ENCODE peak calls at places on chromosomes 1 and 21, in five cellular contexts. V is CD8-positive, alpha-beta T cell; R is effector memory CD4-positive, alpha-beta T cell; P is hepatocyte; B is GM23338. S is an unnamed sample.

GRCh38 chr1:101820080-101820479 is 176.6 kb downstream of the OLFM3 start:
- DNase-seq in V (no peak), R (no peak), P (peak), B (peak), S (no peak)

GRCh38 chr1:204288061-204288588 is 71.6 kb downstream of the PLEKHA6 start:
- DNase-seq in V (no peak), R (no peak), P (peak), B (peak), S (no peak)

GRCh38 chr1:22096036-22096435 is 43.5 kb downstream of the CDC42 start:
- DNase-seq in V (no peak), R (no peak), P (no peak), B (no peak), S (no peak)

GRCh38 chr1:21814241-21814918 is 2.3 kb downstream of the LDLRAD2 start:
- DNase-seq in V (no peak), R (no peak), P (peak), B (peak), S (no peak)

GRCh38 chr1:55195523-55196233 is 19.5 kb downstream of the USP24 start:
- DNase-seq in V (no peak), R (no peak), P (no peak), B (no peak), S (no peak)

GRCh38 chr1:64934115-64934880 is 32.1 kb downstream of the JAK1 start:
- DNase-seq in V (no peak), R (no peak), P (peak), B (no peak), S (no peak)

GRCh38 chr21:26966360-26966977 is 419 bp downstream of the ADAMTS5 start:
- DNase-seq in V (no peak), R (no peak), P (peak), B (peak), S (no peak)

GRCh38 chr1:209375681-209376360 is 207.7 kb upstream of the CAMK1G start:
- DNase-seq in V (no peak), R (no peak), P (no peak), B (peak), S (no peak)

GRCh38 chr1:58584082-58584895 is 7.2 kb upstream of the TACSTD2 start:
- DNase-seq in V (no peak), R (no peak), P (peak), B (peak), S (no peak)

GRCh38 chr21:43884861-43885370 is 19.9 kb downstream of the AGPAT3 start:
- DNase-seq in V (no peak), R (no peak), P (no peak), B (no peak), S (no peak)

GRCh38 chr1:6902153-6902552 is 116.9 kb downstream of the CAMTA1 start:
- DNase-seq in V (no peak), R (no peak), P (no peak), B (no peak), S (no peak)

GRCh38 chr1:88935522-88936222 is 44.3 kb upstream of the GTF2B start:
- DNase-seq in V (no peak), R (no peak), P (peak), B (peak), S (no peak)

GRCh38 chr1:39142394-39143060 is 62.0 kb upstream of the MACF1 start:
- DNase-seq in V (no peak), R (no peak), P (peak), B (peak), S (no peak)

GRCh38 chr1:107895403-107896181 is 69.4 kb downstream of the VAV3 start:
- DNase-seq in V (no peak), R (no peak), P (no peak), B (no peak), S (no peak)

GRCh38 chr21:36027352-36027751 is 33.0 kb downstream of the SETD4 start:
- DNase-seq in V (no peak), R (no peak), P (no peak), B (no peak), S (no peak)

GRCh38 chr1:59879556-59879955 is 47.0 kb downstream of the CYP2J2 start:
- DNase-seq in V (peak), R (no peak), P (peak), B (peak), S (no peak)

GRCh38 chr1:227788279-227789041 is 27.0 kb upstream of the PRSS38 start:
- DNase-seq in V (no peak), R (no peak), P (peak), B (peak), S (no peak)

GRCh38 chr1:32813941-32814739 is 3.0 kb downstream of the YARS1 start:
- DNase-seq in V (no peak), R (no peak), P (no peak), B (no peak), S (no peak)

GRCh38 chr1:76035053-76035452 is 39.5 kb upstream of the ST6GALNAC3 start:
- DNase-seq in V (peak), R (no peak), P (peak), B (no peak), S (no peak)

GRCh38 chr1:7842517-7842916 is 10.3 kb downstream of the UTS2 start:
- DNase-seq in V (no peak), R (no peak), P (no peak), B (no peak), S (no peak)

GRCh38 chr21:38293113-38293512 is 36.3 kb downstream of the KCNJ15 start:
- DNase-seq in V (no peak), R (no peak), P (no peak), B (no peak), S (no peak)

GRCh38 chr1:229410692-229411433 is 23.0 kb downstream of the ACTA1 start:
- DNase-seq in V (no peak), R (no peak), P (peak), B (peak), S (no peak)

GRCh38 chr1:67717876-67718275 is 32.9 kb downstream of the GADD45A start:
- DNase-seq in V (no peak), R (no peak), P (no peak), B (no peak), S (no peak)

GRCh38 chr1:59367269-59368006 is 70.5 kb downstream of the FGGY start:
- DNase-seq in V (no peak), R (no peak), P (peak), B (no peak), S (no peak)

GRCh38 chr21:19986396-19986795 is 1011.8 kb upstream of the NCAM2 start:
- DNase-seq in V (no peak), R (no peak), P (no peak), B (no peak), S (no peak)

GRCh38 chr1:150259758-150260669 is 2.4 kb downstream of the CA14 start:
- DNase-seq in V (no peak), R (no peak), P (peak), B (peak), S (no peak)

GRCh38 chr21:26127918-26128317 is 42.7 kb downstream of the APP start:
- DNase-seq in V (no peak), R (no peak), P (no peak), B (no peak), S (no peak)

GRCh38 chr21:44085491-44086321 is 21.5 kb upstream of the PWP2 start:
- DNase-seq in V (no peak), R (no peak), P (no peak), B (no peak), S (no peak)

GRCh38 chr21:37153193-37153934 is 80.3 kb downstream of the TTC3 start:
- DNase-seq in V (no peak), R (no peak), P (peak), B (no peak), S (no peak)

GRCh38 chr1:64209221-64209620 is 5.8 kb downstream of the UBE2U start:
- DNase-seq in V (no peak), R (no peak), P (no peak), B (peak), S (no peak)

GRCh38 chr1:14366361-14367018 is 232.0 kb upstream of the KAZN start:
- DNase-seq in V (no peak), R (no peak), P (peak), B (peak), S (no peak)

GRCh38 chr1:201268604-201269151 is 14.6 kb upstream of the PKP1 start:
- DNase-seq in V (no peak), R (no peak), P (peak), B (no peak), S (no peak)

GRCh38 chr1:218485241-218485928 is 140.2 kb downstream of the TGFB2 start:
- DNase-seq in V (no peak), R (no peak), P (no peak), B (no peak), S (no peak)

GRCh38 chr1:218481116-218481775 is 136.1 kb downstream of the TGFB2 start:
- DNase-seq in V (no peak), R (no peak), P (no peak), B (no peak), S (no peak)

GRCh38 chr1:218480137-218480536 is 135.0 kb downstream of the TGFB2 start:
- DNase-seq in V (no peak), R (no peak), P (no peak), B (no peak), S (no peak)

GRCh38 chr1:218480691-218481099 is 135.6 kb downstream of the TGFB2 start:
- DNase-seq in V (no peak), R (no peak), P (no peak), B (no peak), S (no peak)

DNA sequence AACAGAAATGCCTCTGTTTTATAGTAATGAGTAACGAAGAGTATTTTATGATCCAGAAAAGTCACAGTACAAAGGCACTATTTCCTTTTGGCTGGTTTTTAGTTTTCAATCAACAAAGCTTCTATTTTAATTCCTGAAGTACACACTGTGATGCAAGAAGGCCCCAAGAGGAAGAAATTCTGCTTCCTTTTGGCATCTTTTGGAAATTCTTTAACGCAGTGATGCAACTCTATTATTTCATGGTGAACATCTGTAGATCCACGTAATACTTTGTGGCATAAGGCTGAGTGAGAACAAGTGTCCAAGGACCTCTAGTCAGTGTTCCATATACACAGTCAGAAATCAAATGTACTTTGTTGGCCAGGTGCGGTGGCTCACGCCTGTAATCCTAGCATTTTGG is 137.5 kb downstream of the TGFB2 start:
- DNase-seq in V (no peak), R (no peak), P (no peak), B (no peak), S (no peak)
- H3K27ac ChIP-seq in V (no peak), R (no peak), P (no peak), B (no peak), S (no peak)

GRCh38 chr21:31566061-31566460 is 93.4 kb upstream of the SOD1 start:
- DNase-seq in V (no peak), R (no peak), P (no peak), B (no peak), S (no peak)
- H3K27ac ChIP-seq in V (no peak), R (no peak), P (no peak), B (no peak), S (no peak)

GRCh38 chr1:111924786-111925185 is 64.7 kb downstream of the KCND3 start:
- DNase-seq in V (no peak), R (no peak), P (no peak), B (no peak), S (no peak)

GRCh38 chr1:111921948-111922347 is 67.5 kb downstream of the KCND3 start:
- DNase-seq in V (no peak), R (no peak), P (no peak), B (no peak), S (no peak)

GRCh38 chr1:111927652-111928051 is 61.8 kb downstream of the KCND3 start:
- DNase-seq in V (no peak), R (no peak), P (no peak), B (no peak), S (no peak)

GRCh38 chr1:111920221-111921024 is 69.0 kb downstream of the KCND3 start:
- DNase-seq in V (no peak), R (no peak), P (no peak), B (no peak), S (no peak)

GRCh38 chr1:111923766-111924165 is 65.7 kb downstream of the KCND3 start:
- DNase-seq in V (no peak), R (no peak), P (no peak), B (no peak), S (no peak)
- H3K27ac ChIP-seq in V (no peak), R (no peak), P (no peak), B (no peak), S (no peak)

GRCh38 chr1:115099693-115100050 is 10.4 kb upstream of the TSPAN2 start:
- DNase-seq in V (no peak), R (no peak), P (no peak), B (no peak), S (no peak)
- H3K27ac ChIP-seq in V (peak), R (peak), P (no peak), B (no peak), S (peak)

GRCh38 chr1:2235300-2235998 is 7.3 kb downstream of the SKI start:
- DNase-seq in V (peak), R (no peak), P (no peak), B (no peak), S (no peak)

GRCh38 chr1:2239384-2239985 is 11.4 kb downstream of the SKI start:
- DNase-seq in V (peak), R (no peak), P (peak), B (no peak), S (no peak)

GRCh38 chr1:2238361-2239055 is 10.4 kb downstream of the SKI start:
- DNase-seq in V (peak), R (no peak), P (no peak), B (no peak), S (no peak)

GRCh38 chr1:2236695-2237677 is 8.9 kb downstream of the SKI start:
- DNase-seq in V (peak), R (peak), P (no peak), B (no peak), S (no peak)

GRCh38 chr1:2237773-2238172 is 9.7 kb downstream of the SKI start:
- DNase-seq in V (peak), R (no peak), P (no peak), B (peak), S (no peak)
- H3K27ac ChIP-seq in V (peak), R (peak), P (no peak), B (peak), S (peak)